ENCODE peak calls at places on chromosomes 3 and 15, in five cellular contexts. One of them, this sample, is unnamed.

GRCh38 chr3:74281705-74282104 is 332.8 kb downstream of the CNTN3 start:
- DNase-seq in fibroblast of lung: no peak
- DNase-seq in WTC11: no peak
- DNase-seq in brain microvascular endothelial cell: no peak
- DNase-seq in progenitor cell of endocrine pancreas: no peak
- DNase-seq in this sample: no peak

GRCh38 chr3:71723452-71724170 is 1.6 kb downstream of the EIF4E3 start:
- DNase-seq in progenitor cell of endocrine pancreas: no peak
- DNase-seq in fibroblast of lung: no peak
- DNase-seq in WTC11: no peak
- DNase-seq in brain microvascular endothelial cell: no peak
- DNase-seq in this sample: no peak

GRCh38 chr3:155079795-155080546 is at the start of gene MME:
- DNase-seq in brain microvascular endothelial cell: peak
- DNase-seq in fibroblast of lung: peak
- DNase-seq in WTC11: peak
- DNase-seq in progenitor cell of endocrine pancreas: peak
- DNase-seq in this sample: peak

GRCh38 chr3:65741540-65741939 is 297.2 kb downstream of the MAGI1 start:
- DNase-seq in WTC11: no peak
- DNase-seq in brain microvascular endothelial cell: no peak
- DNase-seq in fibroblast of lung: no peak
- DNase-seq in progenitor cell of endocrine pancreas: no peak
- DNase-seq in this sample: no peak

GRCh38 chr15:93042211-93042610 is 46.8 kb downstream of the RGMA start:
- DNase-seq in WTC11: no peak
- DNase-seq in fibroblast of lung: no peak
- DNase-seq in brain microvascular endothelial cell: no peak
- DNase-seq in progenitor cell of endocrine pancreas: no peak
- DNase-seq in this sample: peak

GRCh38 chr15:98800437-98801233 is 152.3 kb downstream of the IGF1R start:
- DNase-seq in brain microvascular endothelial cell: peak
- DNase-seq in WTC11: peak
- DNase-seq in progenitor cell of endocrine pancreas: peak
- DNase-seq in fibroblast of lung: peak
- DNase-seq in this sample: peak

GRCh38 chr3:38985981-38986380 is 65.8 kb downstream of the SCN11A start:
- DNase-seq in fibroblast of lung: no peak
- DNase-seq in brain microvascular endothelial cell: peak
- DNase-seq in WTC11: no peak
- DNase-seq in progenitor cell of endocrine pancreas: no peak
- DNase-seq in this sample: no peak

GRCh38 chr15:85554852-85555521 is 174.6 kb downstream of the AKAP13 start:
- DNase-seq in progenitor cell of endocrine pancreas: no peak
- DNase-seq in brain microvascular endothelial cell: no peak
- DNase-seq in WTC11: no peak
- DNase-seq in fibroblast of lung: no peak
- DNase-seq in this sample: no peak

GRCh38 chr3:58681863-58682262 is 15.3 kb upstream of the FAM3D start:
- DNase-seq in fibroblast of lung: no peak
- DNase-seq in brain microvascular endothelial cell: no peak
- DNase-seq in progenitor cell of endocrine pancreas: no peak
- DNase-seq in WTC11: no peak
- DNase-seq in this sample: no peak

GRCh38 chr3:51391566-51392300 is 648 bp downstream of the RBM15B start:
- DNase-seq in brain microvascular endothelial cell: peak
- DNase-seq in progenitor cell of endocrine pancreas: peak
- DNase-seq in fibroblast of lung: peak
- DNase-seq in WTC11: peak
- DNase-seq in this sample: peak

GRCh38 chr3:150251187-150251592 is 156.9 kb upstream of the TSC22D2 start:
- DNase-seq in WTC11: no peak
- DNase-seq in fibroblast of lung: peak
- DNase-seq in progenitor cell of endocrine pancreas: no peak
- DNase-seq in brain microvascular endothelial cell: no peak
- DNase-seq in this sample: no peak

GRCh38 chr15:61503383-61503969 is 274.4 kb upstream of the RORA start:
- DNase-seq in WTC11: no peak
- DNase-seq in fibroblast of lung: no peak
- DNase-seq in brain microvascular endothelial cell: no peak
- DNase-seq in progenitor cell of endocrine pancreas: no peak
- DNase-seq in this sample: no peak

GRCh38 chr3:78565712-78566111 is 1202.1 kb downstream of the ROBO1 start:
- DNase-seq in fibroblast of lung: no peak
- DNase-seq in brain microvascular endothelial cell: no peak
- DNase-seq in progenitor cell of endocrine pancreas: no peak
- DNase-seq in WTC11: no peak
- DNase-seq in this sample: no peak

GRCh38 chr3:123610331-123610730 is 25.5 kb upstream of the HACD2 start:
- DNase-seq in fibroblast of lung: no peak
- DNase-seq in WTC11: no peak
- DNase-seq in progenitor cell of endocrine pancreas: no peak
- DNase-seq in brain microvascular endothelial cell: no peak
- DNase-seq in this sample: no peak

GRCh38 chr3:133977568-133977967 is 52.2 kb downstream of the SLCO2A1 start:
- DNase-seq in brain microvascular endothelial cell: no peak
- DNase-seq in WTC11: no peak
- DNase-seq in fibroblast of lung: no peak
- DNase-seq in progenitor cell of endocrine pancreas: no peak
- DNase-seq in this sample: no peak

GRCh38 chr3:172034786-172035685 is 4.3 kb upstream of the FNDC3B start:
- DNase-seq in brain microvascular endothelial cell: no peak
- DNase-seq in fibroblast of lung: no peak
- DNase-seq in WTC11: peak
- DNase-seq in progenitor cell of endocrine pancreas: no peak
- DNase-seq in this sample: no peak

GRCh38 chr3:37144806-37145205 is 29.6 kb downstream of the LRRFIP2 start:
- DNase-seq in WTC11: no peak
- DNase-seq in brain microvascular endothelial cell: no peak
- DNase-seq in progenitor cell of endocrine pancreas: no peak
- DNase-seq in fibroblast of lung: no peak
- DNase-seq in this sample: no peak

GRCh38 chr15:31303434-31304073 is 23.1 kb upstream of the KLF13 start:
- DNase-seq in WTC11: peak
- DNase-seq in progenitor cell of endocrine pancreas: no peak
- DNase-seq in fibroblast of lung: no peak
- DNase-seq in brain microvascular endothelial cell: no peak
- DNase-seq in this sample: peak
- TF ChIP-seq CTCF in WTC11: no peak
- TF ChIP-seq CTCF in progenitor cell of endocrine pancreas: no peak
- TF ChIP-seq CTCF in fibroblast of lung: no peak
- TF ChIP-seq CTCF in brain microvascular endothelial cell: no peak
- TF ChIP-seq CTCF in this sample: no peak

GRCh38 chr3:116517308-116517707 is 72.0 kb upstream of the LSAMP start:
- DNase-seq in WTC11: no peak
- DNase-seq in brain microvascular endothelial cell: peak
- DNase-seq in fibroblast of lung: peak
- DNase-seq in progenitor cell of endocrine pancreas: no peak
- DNase-seq in this sample: no peak
- TF ChIP-seq CTCF in WTC11: no peak
- TF ChIP-seq CTCF in brain microvascular endothelial cell: peak
- TF ChIP-seq CTCF in fibroblast of lung: no peak
- TF ChIP-seq CTCF in progenitor cell of endocrine pancreas: peak
- TF ChIP-seq CTCF in this sample: no peak

DNA sequence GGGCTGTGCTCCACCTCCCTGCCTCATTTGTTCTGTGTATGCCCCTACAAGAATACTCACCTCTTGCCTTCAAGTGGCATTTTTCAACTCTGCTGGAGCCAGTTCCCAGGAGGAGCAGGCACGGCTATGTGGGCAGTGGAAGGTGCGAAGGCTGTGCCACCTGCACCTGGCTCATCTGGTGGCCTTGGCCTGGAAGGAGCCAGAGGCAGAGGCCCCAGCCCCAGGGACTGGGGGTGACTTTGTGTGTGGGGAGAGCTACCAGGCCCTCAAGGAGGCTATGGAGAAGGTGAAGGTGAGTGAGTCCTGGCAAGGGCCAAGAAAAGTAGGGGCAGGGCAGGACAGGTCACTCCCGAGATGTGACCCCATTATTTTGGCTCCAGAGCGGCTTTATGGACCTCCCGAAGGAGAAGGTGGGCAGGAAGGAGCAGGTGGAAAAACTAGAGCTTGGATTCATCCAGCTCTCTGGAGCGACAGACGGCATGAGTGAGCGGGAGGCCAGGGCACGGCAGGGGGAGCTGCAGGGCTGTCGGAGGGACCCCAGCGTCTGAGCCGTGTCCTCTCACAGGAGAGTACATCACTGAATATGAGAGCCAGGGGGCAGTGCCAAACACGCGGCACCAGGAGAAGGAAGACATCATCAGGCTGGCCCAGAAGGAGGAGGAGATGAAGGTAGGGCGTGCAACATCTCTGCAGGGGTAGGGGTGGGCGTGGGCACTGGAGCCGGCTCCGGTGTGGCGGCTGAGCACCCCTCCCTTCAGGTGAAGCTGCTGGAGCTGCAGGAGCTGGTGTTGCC is 57.3 kb upstream of the UBE2Q2 start:
- DNase-seq in WTC11: peak
- DNase-seq in fibroblast of lung: peak
- DNase-seq in brain microvascular endothelial cell: no peak
- DNase-seq in progenitor cell of endocrine pancreas: no peak
- DNase-seq in this sample: no peak
- TF ChIP-seq CTCF in WTC11: no peak
- TF ChIP-seq CTCF in fibroblast of lung: no peak
- TF ChIP-seq CTCF in brain microvascular endothelial cell: peak
- TF ChIP-seq CTCF in progenitor cell of endocrine pancreas: peak
- TF ChIP-seq CTCF in this sample: no peak

GRCh38 chr15:70636540-70637165 is 126.7 kb downstream of the UACA start:
- DNase-seq in WTC11: peak
- DNase-seq in fibroblast of lung: peak
- DNase-seq in brain microvascular endothelial cell: no peak
- DNase-seq in progenitor cell of endocrine pancreas: no peak
- DNase-seq in this sample: no peak
- TF ChIP-seq CTCF in WTC11: no peak
- TF ChIP-seq CTCF in fibroblast of lung: peak
- TF ChIP-seq CTCF in brain microvascular endothelial cell: peak
- TF ChIP-seq CTCF in progenitor cell of endocrine pancreas: peak
- TF ChIP-seq CTCF in this sample: no peak

DNA sequence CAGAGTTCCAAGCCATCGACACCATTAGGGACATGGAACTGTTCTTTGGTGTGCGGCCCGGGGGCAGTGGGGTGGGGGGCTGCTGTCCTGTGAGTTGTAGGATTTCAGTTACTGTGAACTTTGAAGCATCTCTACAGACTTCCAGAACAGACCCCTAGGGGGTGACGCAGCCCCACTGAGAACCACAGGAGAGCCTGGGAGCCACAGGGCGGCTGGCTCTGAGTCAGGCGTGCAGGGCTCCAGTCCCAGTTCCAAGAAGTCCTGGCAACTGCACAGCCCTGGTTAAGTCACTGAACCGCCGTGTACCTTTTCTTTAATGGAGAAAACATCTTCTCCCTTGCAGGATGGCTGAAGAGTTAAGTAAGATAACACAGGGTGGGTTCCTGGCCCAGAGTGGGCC is 23.5 kb upstream of the LRTM1 start:
- DNase-seq in progenitor cell of endocrine pancreas: peak
- DNase-seq in WTC11: peak
- DNase-seq in brain microvascular endothelial cell: peak
- DNase-seq in fibroblast of lung: peak
- DNase-seq in this sample: peak
- TF ChIP-seq CTCF in progenitor cell of endocrine pancreas: peak
- TF ChIP-seq CTCF in WTC11: no peak
- TF ChIP-seq CTCF in brain microvascular endothelial cell: peak
- TF ChIP-seq CTCF in fibroblast of lung: peak
- TF ChIP-seq CTCF in this sample: peak

DNA sequence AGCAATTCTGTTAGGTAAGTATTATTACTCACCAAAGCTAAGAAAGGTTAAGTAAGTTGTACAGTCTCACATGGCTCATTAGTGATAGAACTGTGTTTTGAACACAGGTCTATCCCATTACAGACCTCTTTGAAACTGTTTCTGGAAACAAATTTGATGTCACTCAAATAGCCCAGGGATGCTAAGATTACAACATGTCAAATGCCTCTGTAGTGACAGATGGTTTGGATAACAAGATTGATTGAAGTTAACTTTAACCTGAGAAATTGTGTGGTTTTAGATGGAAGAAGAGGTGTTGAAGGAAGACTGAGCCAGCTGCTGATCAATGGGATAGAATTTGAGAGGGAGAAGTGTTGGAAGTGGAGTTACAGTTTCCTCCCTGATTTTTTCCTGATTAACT is 72.5 kb downstream of the SYN2 start:
- DNase-seq in brain microvascular endothelial cell: no peak
- DNase-seq in WTC11: no peak
- DNase-seq in fibroblast of lung: no peak
- DNase-seq in progenitor cell of endocrine pancreas: no peak
- DNase-seq in this sample: no peak
- TF ChIP-seq CTCF in brain microvascular endothelial cell: no peak
- TF ChIP-seq CTCF in WTC11: no peak
- TF ChIP-seq CTCF in fibroblast of lung: no peak
- TF ChIP-seq CTCF in progenitor cell of endocrine pancreas: no peak
- TF ChIP-seq CTCF in this sample: no peak

GRCh38 chr3:146221276-146221675 is 29.6 kb downstream of the PLSCR4 start:
- DNase-seq in WTC11: no peak
- DNase-seq in progenitor cell of endocrine pancreas: no peak
- DNase-seq in fibroblast of lung: peak
- DNase-seq in brain microvascular endothelial cell: no peak
- DNase-seq in this sample: no peak

GRCh38 chr3:146223401-146224373 is 27.2 kb downstream of the PLSCR4 start:
- DNase-seq in brain microvascular endothelial cell: peak
- DNase-seq in progenitor cell of endocrine pancreas: no peak
- DNase-seq in WTC11: no peak
- DNase-seq in fibroblast of lung: peak
- DNase-seq in this sample: no peak

GRCh38 chr3:146218880-146219866 is 31.7 kb downstream of the PLSCR4 start:
- DNase-seq in fibroblast of lung: peak
- DNase-seq in WTC11: no peak
- DNase-seq in brain microvascular endothelial cell: peak
- DNase-seq in progenitor cell of endocrine pancreas: no peak
- DNase-seq in this sample: no peak

GRCh38 chr3:146227486-146227885 is 23.4 kb downstream of the PLSCR4 start:
- DNase-seq in WTC11: no peak
- DNase-seq in brain microvascular endothelial cell: no peak
- DNase-seq in progenitor cell of endocrine pancreas: no peak
- DNase-seq in fibroblast of lung: no peak
- DNase-seq in this sample: no peak

DNA sequence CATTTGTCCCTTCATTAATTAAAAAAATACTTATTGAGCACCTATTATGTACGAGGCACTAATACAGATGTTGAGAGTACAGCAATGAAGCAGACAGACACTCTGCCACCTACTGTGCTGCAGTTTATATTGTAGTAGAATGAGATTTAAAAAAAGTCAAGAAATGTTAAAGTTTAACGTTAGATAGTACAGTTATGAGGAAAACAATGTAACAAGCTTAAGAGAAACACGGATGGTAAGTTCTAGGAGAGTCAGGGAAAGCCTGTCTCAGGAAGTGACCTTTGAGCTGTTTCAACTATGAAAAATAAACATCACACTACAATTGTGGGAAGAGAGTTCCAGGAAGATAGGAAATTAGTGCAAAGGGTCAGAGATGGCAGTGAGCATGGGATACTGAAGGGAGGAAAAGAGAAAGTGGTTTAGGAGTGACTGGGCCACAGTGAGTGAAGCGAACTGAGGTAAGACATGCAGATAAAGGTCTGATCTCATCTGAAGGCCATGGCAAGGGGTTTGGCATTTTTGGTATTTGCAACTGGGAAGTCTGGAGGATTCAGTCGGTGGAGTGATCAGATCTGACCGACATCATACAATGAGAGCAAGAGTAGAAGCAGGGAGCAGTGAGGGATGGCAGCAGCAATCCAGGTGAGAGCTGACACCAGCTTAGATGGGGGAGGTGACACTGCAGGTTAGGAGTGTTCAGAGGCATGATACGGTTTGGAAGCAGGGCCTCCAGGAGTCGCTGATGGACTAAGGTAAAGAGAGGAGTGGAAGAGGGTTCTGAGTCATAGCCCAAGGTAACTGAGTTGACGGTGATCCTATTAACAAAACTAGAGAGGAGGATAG is 28.5 kb downstream of the PLSCR4 start:
- DNase-seq in brain microvascular endothelial cell: peak
- DNase-seq in WTC11: peak
- DNase-seq in progenitor cell of endocrine pancreas: no peak
- DNase-seq in fibroblast of lung: peak
- DNase-seq in this sample: no peak
- TF ChIP-seq CTCF in brain microvascular endothelial cell: no peak
- TF ChIP-seq CTCF in WTC11: no peak
- TF ChIP-seq CTCF in progenitor cell of endocrine pancreas: no peak
- TF ChIP-seq CTCF in fibroblast of lung: no peak
- TF ChIP-seq CTCF in this sample: no peak